ENCODE peak calls at places on chromosomes 13 and 19, in four cellular contexts. U is IMR-90, F is K562, Y is HepG2. E is an unnamed sample.

GRCh38 chr19:14000691-14001365 is 5.3 kb downstream of the RFX1 start:
- DNase-seq in F (no peak), U (no peak), Y (no peak), E (no peak)

GRCh38 chr19:38386300-38386967 is 1.4 kb downstream of the GGN start:
- DNase-seq in Y (no peak), U (no peak), F (peak), E (no peak)

GRCh38 chr13:113219311-113219940 is 10.0 kb downstream of the CUL4A start:
- DNase-seq in F (peak), Y (no peak), U (peak), E (no peak)

GRCh38 chr13:50589139-50589538 is 254.4 kb downstream of the DLEU7 start:
- DNase-seq in Y (no peak), F (no peak), U (peak), E (no peak)

GRCh38 chr13:97496511-97496910 is 62.5 kb downstream of the RAP2A start:
- DNase-seq in U (no peak), F (no peak), Y (no peak), E (no peak)

GRCh38 chr19:41408256-41408655 is 10.6 kb downstream of the BCKDHA start:
- DNase-seq in U (no peak), F (no peak), Y (no peak), E (no peak)

GRCh38 chr19:4233282-4233853 is 4.0 kb downstream of the EBI3 start:
- DNase-seq in F (peak), Y (peak), U (peak), E (peak)

GRCh38 chr13:113810640-113811039 is 51.6 kb downstream of the TMEM255B start:
- DNase-seq in Y (no peak), F (no peak), U (no peak), E (no peak)

GRCh38 chr19:23474761-23475160 is 79.5 kb upstream of the ZNF91 start:
- DNase-seq in F (no peak), U (no peak), Y (no peak), E (no peak)

GRCh38 chr19:1266116-1266817 is 2.9 kb upstream of the CIRBP start:
- DNase-seq in U (peak), F (peak), Y (peak), E (peak)

GRCh38 chr19:10517760-10518443 is 655 bp upstream of the S1PR5 start:
- DNase-seq in Y (no peak), F (peak), U (peak), E (peak)

GRCh38 chr13:50635504-50635903 is 208.0 kb downstream of the DLEU7 start:
- DNase-seq in U (no peak), Y (no peak), F (no peak), E (no peak)

GRCh38 chr19:5287066-5287465 is 53.5 kb downstream of the PTPRS start:
- DNase-seq in U (no peak), Y (no peak), F (no peak), E (no peak)

GRCh38 chr13:37488682-37489081 is 109.9 kb downstream of the POSTN start:
- DNase-seq in F (no peak), Y (no peak), U (peak), E (no peak)

GRCh38 chr13:37481858-37482227 is 116.7 kb downstream of the POSTN start:
- DNase-seq in U (no peak), Y (no peak), F (no peak), E (no peak)

GRCh38 chr13:37484056-37484455 is 114.5 kb downstream of the POSTN start:
- DNase-seq in Y (no peak), U (no peak), F (no peak), E (no peak)

GRCh38 chr13:37486171-37486661 is 112.4 kb downstream of the POSTN start:
- DNase-seq in Y (no peak), U (no peak), F (no peak), E (no peak)

GRCh38 chr13:37485766-37486165 is 112.8 kb downstream of the POSTN start:
- DNase-seq in U (peak), F (no peak), Y (no peak), E (no peak)
- TF ChIP-seq MAFK in U (no peak), F (no peak), Y (no peak), E (no peak)

DNA sequence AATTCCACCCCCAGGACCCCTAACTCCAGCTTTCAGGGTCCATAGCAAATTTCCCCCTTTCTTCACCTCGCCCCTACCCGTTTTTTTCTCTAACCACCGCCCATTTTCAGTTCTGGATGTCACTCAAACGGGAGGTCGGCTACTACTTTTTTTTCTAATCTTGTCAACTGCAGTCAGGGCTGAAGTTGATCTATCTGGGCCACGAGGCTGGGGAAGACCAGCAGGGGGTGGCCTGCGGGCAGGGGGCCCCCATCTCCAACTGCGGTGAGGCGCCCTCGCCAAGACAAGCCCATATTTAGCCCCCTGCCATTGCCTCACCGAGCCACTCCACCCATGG is 748 bp downstream of the LHFPL6 start:
- DNase-seq in U (no peak), Y (no peak), F (no peak), E (peak)
- TF ChIP-seq BHLHE40 in U (no peak), Y (no peak), F (no peak), E (no peak)

GRCh38 chr13:30125422-30126073 is 181.8 kb downstream of the KATNAL1 start:
- DNase-seq in F (no peak), Y (peak), U (peak), E (peak)
- TF ChIP-seq MAFK in F (no peak), Y (no peak), U (no peak), E (no peak)

DNA sequence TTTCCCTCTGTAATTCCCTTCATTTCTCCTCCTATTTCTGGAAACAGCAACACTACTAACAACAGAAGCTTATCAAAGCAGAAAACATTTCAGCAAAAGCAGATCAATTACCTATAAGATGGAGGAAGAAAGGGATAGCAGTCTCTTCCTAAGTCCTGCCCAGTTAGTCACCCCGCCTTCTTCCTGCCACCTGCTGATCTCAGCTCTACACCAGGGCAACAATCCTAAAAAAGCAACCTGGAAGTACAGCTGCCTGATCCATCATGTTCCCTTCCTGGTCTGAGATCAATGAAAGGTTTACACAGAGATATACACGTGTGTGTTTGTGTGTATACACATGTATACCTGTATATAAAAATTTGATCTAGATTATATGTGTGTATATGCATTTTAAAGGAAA is 59.4 kb downstream of the TSC22D1 start:
- DNase-seq in F (no peak), U (no peak), Y (no peak), E (no peak)
- TF ChIP-seq BHLHE40 in F (no peak), U (no peak), Y (no peak), E (no peak)

E was measured in A549.